ENCODE peak calls at places on chromosomes 11 and 22, in ten cellular contexts. C is body of pancreas, A is tibial artery, W is pancreas, O is BJ, V is ovary, H is omental fat pad, J is RWPE1, G is heart left ventricle, D is transverse colon. I is an unnamed sample.

GRCh38 chr11:93528757-93529639 is 14.2 kb downstream of the SMCO4 start:
- DNase-seq in V (no peak), W (no peak), O (no peak), J (no peak), C (peak), D (no peak), H (no peak), G (peak), A (no peak), I (no peak)

GRCh38 chr11:77522215-77522614 is 48.3 kb upstream of the PAK1 start:
- DNase-seq in O (no peak), J (no peak), H (no peak), G (no peak), A (no peak), V (no peak), C (no peak), D (no peak), W (no peak), I (no peak)

GRCh38 chr11:31827458-31828206 is 16.5 kb upstream of the PAX6 start:
- DNase-seq in O (no peak), V (no peak), C (no peak), D (no peak), G (no peak), A (no peak), W (no peak), J (no peak), H (no peak), I (no peak)

GRCh38 chr22:49052023-49052538 is 775.6 kb downstream of the BRD1 start:
- DNase-seq in J (no peak), C (peak), H (no peak), O (no peak), W (peak), D (no peak), V (no peak), G (no peak), A (peak), I (no peak)

GRCh38 chr11:45921561-45922424 is 663 bp upstream of the LARGE2 start:
- DNase-seq in V (peak), C (peak), A (no peak), D (peak), W (peak), G (no peak), H (no peak), J (no peak), O (no peak), I (no peak)

GRCh38 chr11:17653606-17654005 is 65.8 kb upstream of the MYOD1 start:
- DNase-seq in G (no peak), H (no peak), C (no peak), A (no peak), J (no peak), D (no peak), V (no peak), W (no peak), O (no peak), I (no peak)

GRCh38 chr22:39622881-39623367 is 52.4 kb downstream of the CACNA1I start:
- DNase-seq in O (no peak), J (no peak), V (no peak), A (no peak), D (peak), G (peak), C (peak), H (peak), W (peak), I (no peak)

GRCh38 chr11:21546715-21547114 is 646.2 kb upstream of the ANO5 start:
- DNase-seq in V (no peak), H (no peak), A (no peak), D (no peak), W (no peak), O (no peak), J (no peak), C (no peak), G (no peak), I (no peak)

GRCh38 chr11:67632982-67633755 is 3.4 kb upstream of the NUDT8 start:
- DNase-seq in D (no peak), O (no peak), V (peak), W (peak), A (no peak), J (no peak), H (no peak), C (no peak), G (no peak), I (no peak)

GRCh38 chr11:65427691-65428577 is 5.3 kb downstream of the NEAT1 start:
- DNase-seq in A (peak), C (peak), G (peak), O (no peak), D (peak), V (peak), J (no peak), W (peak), H (peak), I (no peak)

GRCh38 chr22:47561766-47562165 is 799.3 kb downstream of the TBC1D22A start:
- DNase-seq in G (no peak), H (no peak), C (no peak), W (no peak), D (no peak), V (no peak), A (no peak), O (no peak), J (no peak), I (no peak)

DNA sequence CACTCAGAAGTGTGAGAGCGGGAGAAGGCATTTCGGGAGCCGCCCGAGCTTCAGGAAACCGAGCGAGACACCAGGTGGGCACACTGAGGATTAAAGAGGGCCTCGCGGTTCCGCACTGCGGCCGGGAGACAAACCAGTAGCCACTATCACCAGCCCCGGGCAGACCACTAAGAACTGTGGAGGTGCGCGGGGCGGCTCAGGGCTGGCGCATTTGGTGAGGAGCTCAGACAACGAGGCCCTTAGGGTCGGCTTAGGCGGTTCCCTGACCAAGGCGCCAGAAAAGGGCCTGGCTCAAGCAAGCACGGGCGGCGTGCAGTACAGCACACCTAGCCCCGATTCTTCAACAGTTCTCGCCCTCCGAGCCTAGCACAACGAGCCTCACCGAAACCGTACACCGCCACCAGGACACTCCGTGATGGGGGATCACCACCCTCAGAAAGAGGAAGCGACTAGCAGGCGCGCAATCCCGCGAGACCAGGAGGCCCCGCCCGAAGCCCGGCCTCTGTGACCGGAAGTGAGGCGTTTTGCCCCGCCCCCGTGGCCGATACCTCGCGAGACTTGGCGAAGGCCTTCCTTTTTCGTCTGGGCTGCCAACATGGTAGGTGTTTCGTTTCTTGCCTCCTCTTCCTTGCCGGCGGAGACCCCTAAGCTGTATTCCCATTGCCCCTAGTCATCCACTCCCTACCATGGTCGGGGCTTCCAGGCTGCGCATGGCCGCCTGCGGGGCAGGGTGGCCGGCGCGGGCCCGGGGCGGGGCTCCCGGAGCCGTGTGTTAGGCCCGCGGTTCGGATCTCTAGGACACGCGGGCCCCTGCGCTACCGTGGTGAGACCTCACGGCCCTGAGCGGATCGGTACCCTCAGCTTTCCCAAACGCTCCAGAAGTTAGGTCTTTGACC is at the start of the genes RPL27A and TRIM66:
- DNase-seq in J (peak), G (peak), V (peak), A (peak), D (peak), C (peak), O (peak), W (peak), H (peak), I (peak)
- TF ChIP-seq CTCF in J (no peak), G (peak), V (peak), A (no peak), D (no peak), C (peak), O (no peak), W (no peak), H (no peak), I (no peak)

GRCh38 chr11:119041821-119042514 is 11.3 kb upstream of the SLC37A4 start:
- DNase-seq in J (no peak), H (no peak), C (no peak), V (no peak), O (no peak), G (no peak), A (no peak), W (peak), D (no peak), I (no peak)

GRCh38 chr11:119047205-119047604 is 9.8 kb downstream of the HYOU1 start:
- DNase-seq in C (no peak), A (no peak), H (no peak), W (peak), D (no peak), O (no peak), J (no peak), V (no peak), G (no peak), I (no peak)

GRCh38 chr11:119048644-119049043 is 8.4 kb downstream of the HYOU1 start:
- DNase-seq in J (no peak), A (no peak), W (peak), C (no peak), H (no peak), V (no peak), D (no peak), O (no peak), G (no peak), I (no peak)

GRCh38 chr11:119046489-119046888 is 10.5 kb downstream of the HYOU1 start:
- DNase-seq in O (no peak), C (no peak), A (no peak), D (no peak), W (no peak), H (no peak), G (no peak), V (no peak), J (no peak), I (no peak)

DNA sequence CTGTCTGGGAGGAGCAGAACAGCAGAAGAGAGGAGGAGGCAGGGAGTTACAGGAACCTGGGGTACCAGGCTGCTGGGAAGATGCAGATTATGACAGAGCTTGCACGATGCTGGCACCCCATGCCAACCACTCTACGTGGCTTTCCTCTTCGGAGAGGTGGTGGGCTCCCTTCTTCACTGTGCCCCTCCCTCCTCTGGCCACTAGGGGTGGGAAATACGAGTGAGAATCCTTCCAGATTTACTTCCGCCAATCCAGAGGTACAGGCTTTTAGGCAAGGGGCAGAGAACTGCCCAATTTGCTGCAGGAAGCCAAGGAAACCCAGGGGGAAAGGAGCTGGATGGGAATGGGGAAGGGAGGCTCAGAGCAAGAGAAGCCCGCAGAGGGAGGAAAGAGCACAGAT is 12.3 kb downstream of the HYOU1 start:
- DNase-seq in D (no peak), V (no peak), O (no peak), C (no peak), J (no peak), G (no peak), W (no peak), A (no peak), H (no peak), I (no peak)
- TF ChIP-seq CTCF in D (no peak), V (no peak), O (peak), C (no peak), J (no peak), G (no peak), W (no peak), A (no peak), H (no peak), I (peak)

GRCh38 chr22:43088979-43089717 is at the start of gene TTLL1:
- DNase-seq in V (peak), W (peak), G (peak), J (peak), C (peak), D (peak), H (peak), O (peak), A (peak), I (peak)
- TF ChIP-seq CTCF in V (no peak), W (no peak), G (no peak), J (no peak), C (no peak), D (no peak), H (no peak), O (no peak), A (peak), I (no peak)

GRCh38 chr22:44330727-44331660 is 18.2 kb upstream of the SHISAL1 start:
- DNase-seq in W (peak), A (no peak), J (no peak), C (no peak), H (no peak), V (no peak), O (no peak), G (no peak), D (no peak), I (no peak)

GRCh38 chr22:44330188-44330726 is 17.5 kb upstream of the SHISAL1 start:
- DNase-seq in J (no peak), G (no peak), O (no peak), V (no peak), C (no peak), H (no peak), A (no peak), D (no peak), W (no peak), I (no peak)

GRCh38 chr22:44333847-44334635 is 21.3 kb upstream of the SHISAL1 start:
- DNase-seq in O (no peak), A (no peak), J (no peak), D (no peak), C (no peak), W (no peak), G (no peak), H (no peak), V (no peak), I (no peak)

GRCh38 chr22:44332946-44333345 is 20.2 kb upstream of the SHISAL1 start:
- DNase-seq in O (no peak), D (no peak), W (no peak), G (no peak), H (no peak), C (no peak), J (no peak), V (no peak), A (no peak), I (no peak)

GRCh38 chr22:44331881-44332714 is 19.3 kb upstream of the SHISAL1 start:
- DNase-seq in D (no peak), O (no peak), G (peak), C (peak), V (no peak), W (no peak), J (no peak), H (no peak), A (no peak), I (no peak)
- TF ChIP-seq CTCF in D (peak), O (no peak), G (no peak), C (no peak), V (no peak), W (no peak), J (no peak), H (no peak), A (no peak), I (no peak)

I was measured in HFF-Myc.